ENCODE peak calls at places on chromosomes 1 and 21, in five cellular contexts. M is stimulated activated naive CD8-positive, alpha-beta T cell treated with anti-CD3 and anti-CD28 coated beads, Interleukin-15, amount 100 ng/mL, for 72 hours; G is effector memory CD8-positive, alpha-beta T cell; D is HCEC 1CT; U is RPMI8226. B is an unnamed sample.
A peak's percentile ranks its signal among the peaks of the same experiment; 100 is the strongest.

GRCh38 chr1:110188116-110188618 is 21.9 kb upstream of the KCNC4 start:
- DNase-seq in D (peak; percentile 78), G (no peak), U (no peak), M (no peak), B (peak; percentile 46)

GRCh38 chr1:9239622-9240401 is 5.2 kb downstream of the H6PD start:
- DNase-seq in G (no peak), U (no peak), D (peak; percentile 88), M (peak; percentile 50), B (no peak)

GRCh38 chr1:236716160-236716559 is 29.9 kb downstream of the ACTN2 start:
- DNase-seq in G (no peak), D (no peak), U (no peak), M (no peak), B (no peak)

GRCh38 chr1:3126756-3127718 is 58.0 kb downstream of the PRDM16 start:
- DNase-seq in D (no peak), M (no peak), G (no peak), U (no peak), B (no peak)

GRCh38 chr21:46089285-46089684 is 8.6 kb upstream of the COL6A2 start:
- DNase-seq in G (no peak), M (no peak), D (no peak), U (no peak), B (no peak)

GRCh38 chr1:110255388-110255787 is 45.3 kb downstream of the KCNC4 start:
- DNase-seq in U (peak; percentile 40), G (no peak), M (no peak), D (no peak), B (no peak)

GRCh38 chr1:39204441-39205081 is at the start of gene MACF1:
- DNase-seq in U (peak; percentile 33), M (no peak), G (no peak), D (peak; percentile 95), B (peak; percentile 92)

GRCh38 chr1:196372896-196373536 is 235.2 kb downstream of the KCNT2 start:
- DNase-seq in M (no peak), D (peak; percentile 43), U (peak; percentile 18), G (no peak), B (peak; percentile 46)

GRCh38 chr1:55143686-55144085 is 71.5 kb downstream of the USP24 start:
- DNase-seq in G (no peak), U (peak; percentile 36), D (no peak), M (no peak), B (no peak)

GRCh38 chr1:115428676-115429075 is 90.6 kb upstream of the NGF start:
- DNase-seq in U (no peak), D (peak; percentile 65), G (no peak), M (no peak), B (no peak)

GRCh38 chr1:223006794-223007193 is 136.3 kb downstream of the TLR5 start:
- DNase-seq in M (no peak), G (no peak), U (no peak), D (no peak), B (no peak)

GRCh38 chr1:151443846-151444790 is 15.2 kb downstream of the POGZ start:
- DNase-seq in D (peak; percentile 75), G (peak; percentile 82), M (peak; percentile 37), U (peak; percentile 83), B (peak; percentile 92)

GRCh38 chr1:73044241-73044640 is 761.9 kb upstream of the NEGR1 start:
- DNase-seq in D (no peak), G (no peak), U (no peak), M (no peak), B (peak; percentile 6)

GRCh38 chr1:154935749-154936415 is 637 bp downstream of the PMVK start:
- DNase-seq in D (no peak), U (no peak), M (no peak), G (no peak), B (no peak)

GRCh38 chr1:12245116-12245515 is 15.3 kb downstream of the VPS13D start:
- DNase-seq in M (no peak), D (peak; percentile 25), U (no peak), G (no peak), B (no peak)

B was measured in foreskin fibroblast.